ENCODE peak calls at places on chromosomes 11 and 22, in four cellular contexts. Y is hypothalamus; H is activated CD4-positive, alpha-beta T cell treated with anti-CD3 and anti-CD28 coated beads, Interleukin-2, amount 50 U/mL, for 1 hour; M is Daoy. W is an unnamed sample.
A peak's percentile ranks its signal among the peaks of the same experiment; 100 is the strongest.

GRCh38 chr11:114163830-114164401 is 104.4 kb downstream of the ZBTB16 start:
- DNase-seq in M (no peak), H (no peak), Y (no peak), W (no peak)

GRCh38 chr11:88590366-88590765 is 252.8 kb upstream of the CTSC start:
- DNase-seq in H (no peak), M (peak; percentile 24), Y (no peak), W (no peak)

GRCh38 chr11:92765965-92766371 is 203.5 kb upstream of the MTNR1B start:
- DNase-seq in M (peak; percentile 71), H (no peak), Y (no peak), W (no peak)

GRCh38 chr22:44584256-44584902 is 86.3 kb upstream of the RTL6 start:
- DNase-seq in M (no peak), H (no peak), Y (no peak), W (no peak)

GRCh38 chr11:13942908-13943505 is 19.5 kb upstream of the SPON1 start:
- DNase-seq in Y (no peak), M (peak; percentile 68), H (no peak), W (no peak)

GRCh38 chr11:133531971-133532651 is at the start of gene OPCML:
- DNase-seq in H (no peak), M (peak; percentile 19), Y (no peak), W (no peak)

GRCh38 chr11:129331217-129331616 is 44.4 kb upstream of the BARX2 start:
- DNase-seq in M (peak; percentile 11), Y (no peak), H (no peak), W (no peak)

GRCh38 chr22:23913661-23914353 is 19.6 kb downstream of the MIF start:
- DNase-seq in H (peak; percentile 99), M (peak; percentile 99), Y (peak; percentile 97), W (peak; percentile 99)

GRCh38 chr22:27433585-27434190 is 367.9 kb downstream of the MN1 start:
- DNase-seq in H (no peak), M (peak; percentile 54), Y (no peak), W (no peak)

GRCh38 chr22:47570851-47571250 is 808.4 kb downstream of the TBC1D22A start:
- DNase-seq in M (no peak), H (no peak), Y (no peak), W (no peak)

GRCh38 chr11:119169272-119169719 is 771 bp downstream of the NLRX1 start:
- DNase-seq in H (peak; percentile 16), Y (no peak), M (peak; percentile 51), W (peak; percentile 12)

GRCh38 chr11:69969890-69970784 is 108.0 kb upstream of the ANO1 start:
- DNase-seq in Y (no peak), M (no peak), H (no peak), W (no peak)

GRCh38 chr11:65611028-65611757 is 2.8 kb downstream of the MAP3K11 start:
- DNase-seq in H (no peak), Y (peak; percentile 70), M (no peak), W (no peak)

GRCh38 chr11:16293204-16293681 is 63.1 kb downstream of the SOX6 start:
- DNase-seq in Y (no peak), M (no peak), H (no peak), W (no peak)

GRCh38 chr11:114124601-114125144 is 65.2 kb downstream of the ZBTB16 start:
- DNase-seq in H (no peak), Y (no peak), M (no peak), W (no peak)

GRCh38 chr11:15170170-15170569 is 55.4 kb downstream of the INSC start:
- DNase-seq in H (no peak), M (no peak), Y (no peak), W (no peak)

GRCh38 chr22:43580351-43580750 is 168.5 kb downstream of the MPPED1 start:
- DNase-seq in Y (no peak), M (no peak), H (no peak), W (no peak)

GRCh38 chr22:20999350-21000214 is 2.3 kb downstream of the THAP7 start:
- DNase-seq in M (no peak), H (no peak), Y (no peak), W (no peak)

GRCh38 chr22:48891688-48892380 is 935.8 kb downstream of the BRD1 start:
- DNase-seq in Y (no peak), M (no peak), H (no peak), W (no peak)

GRCh38 chr11:106872246-106872645 is 146.0 kb downstream of the GUCY1A2 start:
- DNase-seq in Y (no peak), H (no peak), M (no peak), W (no peak)

GRCh38 chr22:31248138-31248745 is 36.1 kb downstream of the LIMK2 start:
- DNase-seq in M (peak; percentile 91), Y (peak; percentile 28), H (peak; percentile 63), W (peak; percentile 62)

GRCh38 chr11:111403021-111403725 is 24.1 kb upstream of the POU2AF1 start:
- DNase-seq in H (no peak), M (no peak), Y (no peak), W (no peak)

GRCh38 chr22:49300241-49300640 is 527.4 kb downstream of the BRD1 start:
- DNase-seq in M (no peak), H (no peak), Y (no peak), W (no peak)

GRCh38 chr11:87628161-87628560 is 547.1 kb downstream of the RAB38 start:
- DNase-seq in Y (no peak), M (no peak), H (no peak), W (no peak)

GRCh38 chr11:70505761-70506657 is 107.7 kb downstream of the CTTN start:
- DNase-seq in M (no peak), Y (no peak), H (no peak), W (no peak)

GRCh38 chr11:93686812-93687211 is 25.3 kb downstream of the CEP295 start:
- DNase-seq in Y (no peak), H (no peak), M (no peak), W (no peak)

GRCh38 chr11:61743486-61744095 is 8.8 kb upstream of the MYRF start:
- DNase-seq in Y (no peak), H (no peak), M (no peak), W (no peak)

GRCh38 chr11:103091441-103091809 is 535 bp downstream of the DCUN1D5 start:
- DNase-seq in H (peak; percentile 33), Y (no peak), M (peak; percentile 37), W (no peak)

GRCh38 chr11:66886671-66887221 is 29.9 kb downstream of the LRFN4 start:
- DNase-seq in M (peak; percentile 71), H (no peak), Y (no peak), W (no peak)

GRCh38 chr11:126754850-126755426 is 245.6 kb downstream of the KIRREL3 start:
- DNase-seq in H (no peak), M (no peak), Y (no peak), W (no peak)

GRCh38 chr11:122516686-122517085 is 138.8 kb upstream of the UBASH3B start:
- DNase-seq in Y (no peak), H (no peak), M (no peak), W (no peak)

GRCh38 chr11:3231550-3231850 is 717 bp downstream of the MRGPRE start:
- DNase-seq in M (no peak), Y (no peak), H (no peak), W (no peak)

GRCh38 chr11:82899191-82899820 is 924 bp downstream of the PRCP start:
- DNase-seq in H (no peak), Y (no peak), M (no peak), W (no peak)

GRCh38 chr11:1763796-1764661 is at the start of gene CTSD:
- DNase-seq in M (peak; percentile 89), H (peak; percentile 84), Y (peak; percentile 75), W (peak; percentile 81)

GRCh38 chr11:110125632-110126031 is 32.4 kb downstream of the ZC3H12C start:
- DNase-seq in Y (no peak), M (peak; percentile 13), H (no peak), W (no peak)

GRCh38 chr11:9077164-9077563 is 14.2 kb downstream of the SCUBE2 start:
- DNase-seq in H (no peak), M (no peak), Y (no peak), W (no peak)